ENCODE peak calls at places on chromosomes 4 and X, in five cellular contexts. A, S, F, O and G are unnamed samples.
A peak's percentile ranks its signal among the peaks of the same experiment; 100 is the strongest.

GRCh38 chr4:173039617-173040176 is 128.9 kb upstream of the GALNT7 start:
- DNase-seq in A (no peak), S (no peak), F (no peak), O (no peak), G (no peak)

GRCh38 chr4:47071863-47072441 is 40.6 kb downstream of the GABRB1 start:
- DNase-seq in A (no peak), S (no peak), F (no peak), O (no peak), G (no peak)

GRCh38 chrX:84064814-84065213 is 123.2 kb downstream of the RPS6KA6 start:
- DNase-seq in A (no peak), S (no peak), F (no peak), O (no peak), G (no peak)

GRCh38 chr4:117466388-117466787 is 381.0 kb upstream of the TRAM1L1 start:
- DNase-seq in A (no peak), S (no peak), F (no peak), O (no peak), G (no peak)

GRCh38 chrX:129957241-129958099 is 25.0 kb upstream of the BCORL1 start:
- DNase-seq in A (peak; percentile 75), S (peak; percentile 52), F (peak; percentile 59), O (peak; percentile 74), G (peak; percentile 25)

GRCh38 chrX:152444338-152444737 is 6.8 kb downstream of the GABRA3 start:
- DNase-seq in A (no peak), S (no peak), F (no peak), O (no peak), G (no peak)

GRCh38 chr4:109078724-109079123 is 223.7 kb downstream of the COL25A1 start:
- DNase-seq in A (no peak), S (no peak), F (no peak), O (no peak), G (no peak)

GRCh38 chrX:47232803-47233332 is at the start of gene USP11:
- DNase-seq in A (peak; percentile 73), S (peak; percentile 85), F (peak; percentile 66), O (peak; percentile 45), G (peak; percentile 21)

GRCh38 chrX:19889582-19890342 is 2.4 kb upstream of the SH3KBP1 start:
- DNase-seq in A (no peak), S (peak; percentile 75), F (no peak), O (no peak), G (peak; percentile 17)

GRCh38 chrX:146854281-146854680 is 39.7 kb upstream of the CXorf51A start:
- DNase-seq in A (no peak), S (no peak), F (no peak), O (no peak), G (no peak)

GRCh38 chr4:114495471-114495928 is 103.1 kb upstream of the UGT8 start:
- DNase-seq in A (no peak), S (no peak), F (no peak), O (no peak), G (no peak)

GRCh38 chr4:159046683-159047082 is 56.2 kb upstream of the RAPGEF2 start:
- DNase-seq in A (no peak), S (no peak), F (no peak), O (no peak), G (no peak)

GRCh38 chrX:9897761-9898161 is 69.4 kb upstream of the CLDN34 start:
- DNase-seq in A (no peak), S (no peak), F (no peak), O (no peak), G (no peak)

GRCh38 chr4:8516996-8517550 is 63.1 kb upstream of the GPR78 start:
- DNase-seq in A (no peak), S (no peak), F (no peak), O (no peak), G (no peak)

GRCh38 chr4:146638801-146639351 is at the start of gene POU4F2:
- DNase-seq in A (no peak), S (no peak), F (peak; percentile 16), O (no peak), G (no peak)

GRCh38 chr4:17786567-17786966 is 5.1 kb upstream of the FAM184B start:
- DNase-seq in A (no peak), S (no peak), F (no peak), O (no peak), G (no peak)

GRCh38 chrX:46831620-46832327 is 5.1 kb upstream of the RP2 start:
- DNase-seq in A (no peak), S (no peak), F (no peak), O (no peak), G (no peak)

GRCh38 chrX:40174594-40175415 is 77.0 kb upstream of the BCOR start:
- DNase-seq in A (peak; percentile 74), S (peak; percentile 59), F (peak; percentile 56), O (no peak), G (no peak)
- H3K9me3 ChIP-seq in A (no peaks in the 10 kb centered on the region), S (no peaks in the 10 kb centered on the region), F (no peaks in the 10 kb centered on the region), O (no peaks in the 10 kb centered on the region), G (no peaks in the 10 kb centered on the region)

GRCh38 chr4:165477799-165478198 is 99.0 kb downstream of the CPE start:
- DNase-seq in A (no peak), S (no peak), F (no peak), O (no peak), G (no peak)
- H3K9me3 ChIP-seq in A (no peaks in the 10 kb centered on the region), S (no peaks in the 10 kb centered on the region), F (peaks cover 6% of the 10 kb centered on the region), O (no peaks in the 10 kb centered on the region), G (peaks cover 2% of the 10 kb centered on the region)

GRCh38 chr4:19580090-19580489 is 671.6 kb upstream of the SLIT2 start:
- DNase-seq in A (no peak), S (no peak), F (no peak), O (no peak), G (no peak)

GRCh38 chr4:19583827-19584569 is 667.7 kb upstream of the SLIT2 start:
- DNase-seq in A (no peak), S (no peak), F (no peak), O (no peak), G (no peak)
- H3K9me3 ChIP-seq in A (no peaks in the 10 kb centered on the region), S (no peaks in the 10 kb centered on the region), F (no peaks in the 10 kb centered on the region), O (no peaks in the 10 kb centered on the region), G (no peaks in the 10 kb centered on the region)

GRCh38 chr4:587671-588350 is 11.7 kb upstream of the TMEM271 start:
- DNase-seq in A (no peak), S (no peak), F (no peak), O (no peak), G (no peak)
- H3K9me3 ChIP-seq in A (peaks cover 17% of the 10 kb centered on the region), S (no peaks in the 10 kb centered on the region), F (peaks cover 11% of the 10 kb centered on the region), O (no peaks in the 10 kb centered on the region), G (no peaks in the 10 kb centered on the region)

DNA sequence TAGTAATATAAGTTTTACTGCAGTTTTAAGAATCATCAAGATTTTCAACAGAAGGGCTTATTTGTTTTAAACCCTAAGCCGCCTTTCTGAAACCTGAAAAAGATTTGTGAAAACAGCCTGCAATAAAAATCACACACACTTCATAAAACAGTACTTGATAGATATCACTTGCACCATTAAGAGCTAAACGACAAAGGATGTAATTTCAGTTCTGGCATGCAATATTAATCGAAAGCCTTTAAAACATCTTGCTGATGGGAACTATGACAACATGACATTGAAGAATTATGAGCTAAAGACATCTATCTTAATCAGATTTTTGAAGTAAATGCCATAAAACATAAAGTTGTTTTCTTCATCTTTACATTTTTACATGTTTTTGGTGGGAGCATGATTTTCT is 333.2 kb downstream of the DCTD start:
- DNase-seq in A (no peak), S (no peak), F (no peak), O (no peak), G (no peak)
- H3K9me3 ChIP-seq in A (peaks cover 6% of the 10 kb centered on the region), S (no peaks in the 10 kb centered on the region), F (no peaks in the 10 kb centered on the region), O (no peaks in the 10 kb centered on the region), G (no peaks in the 10 kb centered on the region)